ENCODE peak calls at places on chromosome 9, in eight cellular contexts. D is activated naive CD4-positive, alpha-beta T cell treated with anti-CD3 and anti-CD28 coated beads, Interleukin-2, amount 10 ng/mL, durations not matched to agents 7 days and 5 days; Y is HL-60; Q is CD4-positive, alpha-beta T cell; O is Ammon's horn; L is GDM1; W is GM12892; R is brain microvascular endothelial cell. B is an unnamed sample.

GRCh38 chr9:138097501-138097991 is 220.0 kb downstream of the CACNA1B start:
- DNase-seq in L (no peak), Q (no peak), O (no peak), W (no peak), D (peak), Y (no peak), R (no peak), B (no peak)

GRCh38 chr9:110746211-110746930 is 77.8 kb downstream of the MUSK start:
- DNase-seq in W (no peak), L (no peak), O (no peak), Y (no peak), D (no peak), Q (no peak), R (no peak), B (no peak)

GRCh38 chr9:4762889-4763521 is 22.0 kb upstream of the AK3 start:
- DNase-seq in W (no peak), L (no peak), R (peak), Q (no peak), D (peak), Y (peak), O (no peak), B (peak)

GRCh38 chr9:135343733-135344522 is 135.7 kb upstream of the PPP1R26 start:
- DNase-seq in Y (peak), W (peak), L (no peak), R (peak), Q (peak), O (peak), D (peak), B (no peak)

GRCh38 chr9:111599092-111599947 is at the start of gene PTGR1:
- DNase-seq in Y (peak), Q (no peak), W (peak), L (no peak), D (peak), R (peak), O (peak), B (peak)

GRCh38 chr9:135076143-135076875 is 11.2 kb upstream of the OLFM1 start:
- DNase-seq in Q (no peak), W (no peak), O (peak), L (no peak), D (no peak), Y (no peak), R (no peak), B (no peak)

GRCh38 chr9:135561391-135562234 is at the start of gene PAEP:
- DNase-seq in L (no peak), O (no peak), R (no peak), Y (no peak), W (no peak), Q (no peak), D (no peak), B (peak)

GRCh38 chr9:69898714-69899209 is 78.1 kb downstream of the CFAP95 start:
- DNase-seq in L (no peak), R (peak), Y (no peak), O (peak), W (no peak), D (no peak), Q (no peak), B (peak)

GRCh38 chr9:116718111-116718510 is 31.0 kb downstream of the TRIM32 start:
- DNase-seq in L (no peak), O (no peak), D (no peak), Y (no peak), Q (no peak), W (no peak), R (no peak), B (no peak)

GRCh38 chr9:129483467-129484324 is 137.2 kb downstream of the C9orf50 start:
- DNase-seq in D (peak), R (peak), Y (peak), L (no peak), O (peak), W (no peak), Q (no peak), B (peak)

GRCh38 chr9:34250721-34251120 is 71.9 kb downstream of the UBAP1 start:
- DNase-seq in R (no peak), Y (no peak), W (no peak), Q (no peak), D (no peak), O (no peak), L (no peak), B (no peak)

GRCh38 chr9:121362813-121363585 is 7.1 kb downstream of the STOM start:
- DNase-seq in O (no peak), Q (no peak), D (no peak), Y (peak), W (no peak), L (no peak), R (no peak), B (peak)

GRCh38 chr9:76400534-76401096 is 6.4 kb upstream of the RFK start:
- DNase-seq in D (no peak), L (no peak), R (no peak), O (no peak), W (no peak), Y (no peak), Q (no peak), B (no peak)

GRCh38 chr9:346114-346513 is 131.4 kb downstream of the DOCK8 start:
- DNase-seq in L (no peak), Q (no peak), Y (no peak), W (no peak), R (no peak), D (no peak), O (no peak), B (no peak)

GRCh38 chr9:38671748-38672147 is 48.2 kb downstream of the FAM240B start:
- DNase-seq in Y (no peak), L (no peak), D (no peak), O (no peak), R (no peak), W (no peak), Q (no peak), B (peak)

GRCh38 chr9:129887210-129888084 is 52.2 kb downstream of the USP20 start:
- DNase-seq in Q (no peak), R (peak), L (no peak), W (no peak), D (peak), Y (peak), O (no peak), B (peak)

GRCh38 chr9:137494104-137494544 is 35.0 kb upstream of the NSMF start:
- DNase-seq in L (no peak), R (no peak), Q (no peak), O (no peak), D (no peak), Y (peak), W (peak), B (peak)

GRCh38 chr9:122228906-122229837 is at the start of gene LHX6:
- DNase-seq in O (no peak), Q (no peak), Y (no peak), W (no peak), L (no peak), R (peak), D (no peak), B (peak)

GRCh38 chr9:114869845-114870244 is 60.5 kb downstream of the TNFSF8 start:
- DNase-seq in L (no peak), Q (peak), W (no peak), R (no peak), O (no peak), Y (no peak), D (peak), B (peak)

GRCh38 chr9:123361731-123362560 is 5.9 kb downstream of the CRB2 start:
- DNase-seq in W (no peak), Q (no peak), D (no peak), R (no peak), L (no peak), Y (no peak), O (no peak), B (no peak)

GRCh38 chr9:95816716-95817115 is 58.8 kb upstream of the ERCC6L2 start:
- DNase-seq in O (no peak), R (no peak), L (no peak), Y (no peak), W (no peak), Q (no peak), D (no peak), B (peak)

GRCh38 chr9:116574027-116574679 is 113.0 kb upstream of the TRIM32 start:
- DNase-seq in Y (no peak), R (no peak), Q (no peak), L (no peak), W (no peak), O (no peak), D (no peak), B (no peak)